ENCODE peak calls at places on chromosomes 1 and 21, in eight cellular contexts. L is uterus; P is psoas muscle; E is gastrocnemius medialis; K is heart right ventricle; V is breast epithelium; N is CD4-positive, CD25-positive, alpha-beta regulatory T cell; D is heart left ventricle. R is an unnamed sample. For H3K4me1, the result is how much of the 10 kb centered on the place peaks cover.

GRCh38 chr1:35929730-35930592 is 944 bp upstream of the AGO3 start:
- DNase-seq in L (peak), P (peak), E (peak), K (peak), V (no peak), N (peak), D (peak), R (peak)

GRCh38 chr1:184022651-184023050 is 14.9 kb downstream of the COLGALT2 start:
- DNase-seq in L (peak), P (no peak), E (no peak), K (no peak), V (no peak), N (no peak), D (peak), R (peak)

GRCh38 chr1:203667616-203668015 is 41.0 kb downstream of the ATP2B4 start:
- DNase-seq in L (peak), P (no peak), E (no peak), K (no peak), V (no peak), N (no peak), D (no peak), R (peak)

GRCh38 chr1:24864409-24864808 is 65.7 kb downstream of the RUNX3 start:
- DNase-seq in L (no peak), P (no peak), E (no peak), K (no peak), V (no peak), N (no peak), D (no peak), R (no peak)

GRCh38 chr1:36297062-36297461 is 9.1 kb upstream of the SH3D21 start:
- DNase-seq in L (no peak), P (no peak), E (no peak), K (no peak), V (no peak), N (no peak), D (no peak), R (no peak)

GRCh38 chr1:2213576-2214505 is 14.3 kb upstream of the SKI start:
- DNase-seq in L (peak), P (peak), E (no peak), K (peak), V (no peak), N (no peak), D (peak), R (peak)

GRCh38 chr21:29164330-29164942 is 34.0 kb downstream of the MAP3K7CL start:
- DNase-seq in L (no peak), P (no peak), E (no peak), K (no peak), V (no peak), N (no peak), D (no peak), R (no peak)

GRCh38 chr1:173648880-173649605 is 13.9 kb downstream of the TEX50 start:
- DNase-seq in L (no peak), P (no peak), E (no peak), K (no peak), V (no peak), N (no peak), D (no peak), R (no peak)

GRCh38 chr1:37635309-37635902 is 714 bp upstream of the RSPO1 start:
- DNase-seq in L (no peak), P (no peak), E (no peak), K (no peak), V (no peak), N (no peak), D (no peak), R (no peak)

GRCh38 chr1:39649786-39650185 is 10.3 kb upstream of the HEYL start:
- DNase-seq in L (peak), P (no peak), E (no peak), K (no peak), V (no peak), N (no peak), D (no peak), R (peak)

GRCh38 chr21:42724226-42724920 is 71.0 kb downstream of the PDE9A start:
- DNase-seq in L (peak), P (no peak), E (no peak), K (no peak), V (no peak), N (no peak), D (peak), R (peak)

GRCh38 chr1:1084372-1085170 is 10.5 kb upstream of the RNF223 start:
- DNase-seq in L (no peak), P (no peak), E (peak), K (no peak), V (no peak), N (no peak), D (no peak), R (peak)

GRCh38 chr1:192506741-192507155 is 68.8 kb upstream of the RGS1 start:
- DNase-seq in L (no peak), P (no peak), E (no peak), K (no peak), V (no peak), N (no peak), D (no peak), R (no peak)

GRCh38 chr1:96365076-96365475 is 356.5 kb upstream of the PTBP2 start:
- DNase-seq in L (no peak), P (no peak), E (no peak), K (no peak), V (no peak), N (no peak), D (no peak), R (no peak)

GRCh38 chr1:203650012-203650836 is 23.6 kb downstream of the ATP2B4 start:
- DNase-seq in L (peak), P (peak), E (no peak), K (peak), V (peak), N (peak), D (peak), R (peak)

GRCh38 chr21:14686466-14687276 is 140.6 kb upstream of the SAMSN1 start:
- DNase-seq in L (no peak), P (no peak), E (no peak), K (no peak), V (no peak), N (no peak), D (no peak), R (no peak)

GRCh38 chr1:197224160-197224559 is 43.9 kb upstream of the CRB1 start:
- DNase-seq in L (no peak), P (no peak), E (no peak), K (no peak), V (no peak), N (no peak), D (no peak), R (no peak)

GRCh38 chr1:9455487-9456237 is 83.6 kb upstream of the SLC25A33 start:
- DNase-seq in L (peak), P (peak), E (no peak), K (peak), V (no peak), N (peak), D (peak), R (peak)

GRCh38 chr1:168159979-168160378 is 18.8 kb upstream of the TIPRL start:
- DNase-seq in L (no peak), P (no peak), E (no peak), K (no peak), V (no peak), N (no peak), D (no peak), R (no peak)

GRCh38 chr1:168161459-168161858 is 17.3 kb upstream of the TIPRL start:
- DNase-seq in L (no peak), P (no peak), E (no peak), K (no peak), V (no peak), N (no peak), D (no peak), R (no peak)

GRCh38 chr1:168163670-168164069 is 15.1 kb upstream of the TIPRL start:
- DNase-seq in L (no peak), P (no peak), E (no peak), K (no peak), V (no peak), N (no peak), D (no peak), R (no peak)

GRCh38 chr1:168159251-168159650 is 19.5 kb upstream of the TIPRL start:
- DNase-seq in L (no peak), P (no peak), E (no peak), K (no peak), V (no peak), N (no peak), D (no peak), R (no peak)

DNA sequence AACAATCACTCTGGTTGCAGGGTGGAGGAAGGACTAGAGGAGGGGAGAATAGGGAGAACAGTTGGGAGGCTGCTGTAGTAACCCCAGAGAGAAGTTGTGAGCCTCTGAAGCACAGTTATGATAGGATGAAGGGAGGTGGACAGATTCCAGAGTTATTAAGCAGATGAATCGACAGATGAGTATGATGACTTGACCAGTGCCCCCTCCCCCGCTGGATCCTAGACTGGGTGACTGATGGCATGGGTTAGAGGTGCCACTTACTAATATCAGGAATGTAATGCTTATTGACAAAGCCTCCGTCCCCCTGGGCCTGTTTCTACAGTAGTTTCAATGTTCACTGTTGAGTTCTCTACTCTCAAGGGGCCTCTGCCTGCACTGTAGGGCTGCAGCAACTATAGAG is 14.0 kb upstream of the TIPRL start:
- DNase-seq in L (no peak), P (no peak), E (no peak), K (no peak), V (no peak), N (no peak), D (no peak), R (no peak)
- H3K4me3 ChIP-seq in L (no peak), P (no peak), E (no peak), K (no peak), V (no peak), N (no peak), D (no peak), R (no peak)

DNA sequence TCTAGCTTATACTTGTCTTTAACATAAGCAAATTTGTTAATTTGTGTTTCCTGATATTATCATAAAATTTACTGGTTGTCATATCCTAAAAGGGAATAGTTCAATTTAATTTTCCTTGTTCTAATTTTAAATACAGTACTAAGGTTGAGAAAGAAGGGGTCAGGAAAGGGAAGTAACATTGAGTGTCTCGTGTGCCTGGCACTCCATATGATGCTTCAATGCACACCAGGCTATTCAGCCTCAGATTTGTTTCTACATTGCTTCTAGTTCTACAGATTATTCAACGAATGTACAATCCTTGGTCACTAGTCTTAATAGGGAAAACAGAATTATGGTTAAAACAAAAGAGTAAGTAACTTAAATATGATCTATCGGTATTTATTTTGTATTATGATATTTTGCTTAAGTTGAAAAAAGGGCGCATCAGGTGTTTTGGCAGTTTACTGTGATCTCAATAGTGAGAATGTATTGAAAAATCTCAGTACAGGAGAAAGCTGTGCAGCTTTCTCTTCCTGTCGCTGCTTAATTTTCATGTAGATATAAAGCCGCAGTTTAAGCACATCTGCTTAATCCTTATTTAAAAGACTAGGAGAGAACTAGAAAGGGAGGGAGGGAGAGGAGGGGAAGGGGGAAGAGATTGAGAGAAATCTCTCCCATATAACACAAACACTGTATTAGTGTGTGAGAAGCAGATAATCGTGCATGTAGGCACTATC is 13.0 kb downstream of the PTPRC start:
- DNase-seq in L (no peak), P (no peak), E (no peak), K (no peak), V (no peak), N (no peak), D (no peak), R (no peak)
- H3K4me1 ChIP-seq in L (under half), P (under half), E (under half), K (under half), V (under half), N (half or more), D (under half), R (under half)

GRCh38 chr1:238982736-238983135 is 403.6 kb upstream of the CHRM3 start:
- DNase-seq in L (no peak), P (no peak), E (no peak), K (no peak), V (no peak), N (no peak), D (no peak), R (no peak)
- H3K4me3 ChIP-seq in L (no peak), P (no peak), E (no peak), K (no peak), V (no peak), N (no peak), D (no peak), R (no peak)

GRCh38 chr1:10852018-10852417 is 55.6 kb upstream of the CASZ1 start:
- DNase-seq in L (no peak), P (no peak), E (no peak), K (no peak), V (no peak), N (no peak), D (peak), R (no peak)
- H3K4me1 ChIP-seq in L (under half), P (under half), E (under half), K (under half), V (under half), N (under half), D (under half), R (under half)

GRCh38 chr1:165828581-165829329 is 1.3 kb downstream of the UCK2 start:
- DNase-seq in L (peak), P (peak), E (peak), K (peak), V (peak), N (no peak), D (peak), R (peak)

GRCh38 chr1:165824269-165824643 is 3.2 kb upstream of the UCK2 start:
- DNase-seq in L (no peak), P (no peak), E (no peak), K (no peak), V (no peak), N (no peak), D (no peak), R (no peak)

GRCh38 chr1:165827199-165828102 is at the start of gene UCK2:
- DNase-seq in L (peak), P (peak), E (peak), K (peak), V (peak), N (peak), D (peak), R (peak)

GRCh38 chr1:165828103-165828558 is 717 bp downstream of the UCK2 start:
- DNase-seq in L (peak), P (peak), E (no peak), K (peak), V (no peak), N (no peak), D (peak), R (peak)

DNA sequence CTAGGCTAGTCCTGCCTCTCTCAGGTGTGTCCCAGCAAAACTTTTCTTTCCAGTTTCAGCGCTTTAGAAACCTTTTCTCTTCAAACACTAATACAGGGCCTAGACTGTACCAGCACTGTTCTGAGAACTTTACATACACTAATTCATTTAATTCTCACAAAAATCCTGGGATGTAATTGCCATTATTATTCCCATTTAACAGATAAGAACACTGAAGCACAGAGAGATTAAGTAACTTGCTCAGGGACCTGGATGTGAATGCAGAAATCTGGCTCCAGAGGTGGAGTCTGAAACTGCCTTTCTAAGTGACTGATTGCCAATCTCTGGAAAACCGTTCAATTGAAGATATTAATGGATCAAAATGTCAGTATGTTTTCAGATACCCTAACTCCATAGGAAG is 849 bp upstream of the UCK2 start:
- DNase-seq in L (no peak), P (no peak), E (no peak), K (no peak), V (no peak), N (no peak), D (no peak), R (no peak)
- H3K4me3 ChIP-seq in L (peak), P (peak), E (peak), K (peak), V (no peak), N (peak), D (no peak), R (peak)

DNA sequence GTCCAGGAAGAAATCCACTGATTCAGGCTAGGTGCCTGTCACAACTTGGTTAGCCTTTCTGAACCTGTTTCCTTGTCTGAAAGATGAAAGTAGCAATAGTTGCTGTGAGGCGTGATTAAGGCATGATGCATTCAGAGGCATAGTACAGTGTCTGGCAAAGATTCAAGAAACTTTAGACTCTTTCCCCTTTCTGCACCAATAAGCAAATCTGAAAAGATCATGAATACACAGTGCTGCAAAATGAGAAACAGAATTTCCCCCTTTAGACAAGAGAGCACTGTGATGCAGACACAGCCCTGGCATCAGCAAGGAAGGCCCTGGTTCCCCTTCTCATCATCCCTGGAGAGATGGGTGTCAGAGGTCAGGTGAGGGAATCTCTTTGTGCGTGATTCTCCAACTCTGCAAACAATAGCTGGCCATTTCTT is 41.9 kb downstream of the ITPKB start:
- DNase-seq in L (no peak), P (no peak), E (no peak), K (no peak), V (no peak), N (no peak), D (no peak), R (no peak)
- H3K4me1 ChIP-seq in L (under half), P (under half), E (half or more), K (half or more), V (under half), N (half or more), D (half or more), R (under half)

GRCh38 chr21:25425156-25425555 is 182.1 kb downstream of the MRPL39 start:
- DNase-seq in L (no peak), P (no peak), E (no peak), K (no peak), V (no peak), N (no peak), D (no peak), R (no peak)
- H3K4me3 ChIP-seq in L (no peak), P (no peak), E (no peak), K (no peak), V (no peak), N (no peak), D (no peak), R (no peak)

DNA sequence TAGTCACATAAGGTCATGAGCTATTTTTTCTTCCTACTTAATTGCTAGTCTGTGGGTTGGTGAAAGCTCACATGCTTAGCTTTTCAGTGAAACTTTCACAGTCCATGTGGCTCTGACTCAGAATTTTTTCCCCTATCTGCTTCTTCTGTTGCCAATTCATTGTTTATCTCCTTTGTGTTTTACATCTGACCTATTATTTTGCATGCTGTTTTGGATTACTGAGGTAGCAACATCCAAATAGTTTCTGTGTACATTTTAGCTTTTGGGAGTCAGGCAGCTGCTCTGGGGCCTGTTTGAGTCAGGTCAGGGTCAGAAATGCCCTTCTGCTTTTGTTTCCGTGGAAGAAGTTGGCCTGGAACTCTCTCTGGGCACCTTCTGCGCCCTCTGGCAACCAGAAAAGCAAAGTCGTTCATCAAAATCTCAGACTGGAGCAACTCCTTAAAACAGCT is 40.0 kb downstream of the ROR1 start:
- DNase-seq in L (peak), P (no peak), E (no peak), K (no peak), V (no peak), N (no peak), D (no peak), R (no peak)
- H3K4me1 ChIP-seq in L (under half), P (under half), E (under half), K (half or more), V (under half), N (under half), D (half or more), R (under half)

GRCh38 chr1:247854899-247855545 is 2.0 kb upstream of the TRIM58 start:
- DNase-seq in L (no peak), P (no peak), E (no peak), K (no peak), V (no peak), N (no peak), D (no peak), R (no peak)

GRCh38 chr1:247862756-247863155 is 5.8 kb downstream of the TRIM58 start:
- DNase-seq in L (no peak), P (no peak), E (no peak), K (no peak), V (no peak), N (no peak), D (no peak), R (no peak)

GRCh38 chr1:247855911-247856310 is 1.1 kb upstream of the TRIM58 start:
- DNase-seq in L (no peak), P (no peak), E (no peak), K (no peak), V (no peak), N (no peak), D (no peak), R (no peak)

GRCh38 chr1:247857986-247858356 is 984 bp downstream of the TRIM58 start:
- DNase-seq in L (no peak), P (no peak), E (no peak), K (no peak), V (no peak), N (no peak), D (no peak), R (no peak)

DNA sequence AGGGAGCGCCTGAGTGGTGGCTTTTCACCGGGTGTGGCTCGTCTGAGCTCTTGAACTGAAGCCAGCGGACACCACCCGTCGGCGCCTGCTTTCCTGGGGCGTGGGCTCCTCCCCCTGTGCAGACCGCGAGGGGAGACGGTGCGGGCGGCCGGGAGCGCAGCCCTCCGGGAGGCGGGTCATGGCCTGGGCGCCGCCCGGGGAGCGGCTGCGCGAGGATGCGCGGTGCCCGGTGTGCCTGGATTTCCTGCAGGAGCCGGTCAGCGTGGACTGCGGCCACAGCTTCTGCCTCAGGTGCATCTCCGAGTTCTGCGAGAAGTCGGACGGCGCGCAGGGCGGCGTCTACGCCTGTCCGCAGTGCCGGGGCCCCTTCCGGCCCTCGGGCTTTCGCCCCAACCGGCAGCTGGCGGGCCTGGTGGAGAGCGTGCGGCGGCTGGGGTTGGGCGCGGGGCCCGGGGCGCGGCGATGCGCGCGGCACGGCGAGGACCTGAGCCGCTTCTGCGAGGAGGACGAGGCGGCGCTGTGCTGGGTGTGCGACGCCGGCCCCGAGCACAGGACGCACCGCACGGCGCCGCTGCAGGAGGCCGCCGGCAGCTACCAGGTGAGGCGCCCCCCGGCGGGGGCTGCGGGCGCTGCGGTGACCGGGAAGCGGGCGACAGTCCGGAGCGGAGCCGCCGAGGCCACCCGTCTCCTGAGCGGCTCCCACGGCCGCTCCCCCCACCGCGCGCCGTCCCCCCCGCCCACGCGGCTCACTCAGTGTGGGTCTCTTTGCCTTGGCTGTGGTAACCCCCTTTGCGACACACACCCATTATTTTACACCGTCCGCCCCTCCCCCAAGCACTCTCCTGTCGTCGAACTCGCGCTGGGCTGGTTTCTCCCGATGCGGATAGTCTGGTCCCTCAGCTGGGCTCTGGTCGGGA is at the start of gene TRIM58:
- DNase-seq in L (peak), P (no peak), E (no peak), K (no peak), V (no peak), N (no peak), D (no peak), R (peak)
- H3K4me3 ChIP-seq in L (no peak), P (peak), E (no peak), K (peak), V (peak), N (no peak), D (no peak), R (peak)

R was measured in right cardiac atrium.